ENCODE peak calls at places on chromosomes 7 and 10, in four cellular contexts. C, F, Z and T are unnamed samples.
A peak's percentile ranks its signal among the peaks of the same experiment; 100 is the strongest.

GRCh38 chr7:97471491-97471890 is 260.4 kb upstream of the TAC1 start:
- DNase-seq in F (no peak), C (no peak), Z (no peak), T (no peak)

GRCh38 chr7:585873-586272 is 66.2 kb upstream of the PDGFA start:
- DNase-seq in Z (no peak), F (no peak), C (no peak), T (no peak)

GRCh38 chr10:93993782-93994668 is at the start of gene PLCE1:
- DNase-seq in Z (peak; percentile 49), C (no peak), F (no peak), T (no peak)

GRCh38 chr10:10128387-10128786 is 889.3 kb upstream of the CELF2 start:
- DNase-seq in Z (no peak), F (no peak), C (no peak), T (no peak)

GRCh38 chr10:22765660-22766547 is 51.5 kb upstream of the PIP4K2A start:
- DNase-seq in C (no peak), F (no peak), Z (no peak), T (no peak)

GRCh38 chr7:101017099-101017777 is 2.6 kb upstream of the MUC17 start:
- DNase-seq in F (peak; percentile 71), C (peak; percentile 32), Z (peak; percentile 80), T (peak; percentile 40)

GRCh38 chr7:924541-925231 is 29.8 kb downstream of the ADAP1 start:
- DNase-seq in F (no peak), Z (no peak), C (no peak), T (no peak)

GRCh38 chr7:57579454-57579853 is 129.5 kb downstream of the ZNF716 start:
- DNase-seq in F (no peak), C (no peak), Z (no peak), T (no peak)

GRCh38 chr10:108180883-108181282 is 1016.4 kb upstream of the SORCS1 start:
- DNase-seq in C (no peak), Z (no peak), F (no peak), T (no peak)

GRCh38 chr7:31043035-31043434 is 9.1 kb upstream of the ADCYAP1R1 start:
- DNase-seq in Z (no peak), F (no peak), C (no peak), T (no peak)

GRCh38 chr10:87763086-87763861 is 54.8 kb downstream of the ATAD1 start:
- DNase-seq in F (no peak), Z (no peak), C (no peak), T (no peak)

GRCh38 chr10:127415116-127415515 is 134.0 kb upstream of the NPS start:
- DNase-seq in C (no peak), F (no peak), Z (no peak), T (no peak)

GRCh38 chr7:55516399-55516798 is 55.9 kb downstream of the VOPP1 start:
- DNase-seq in Z (no peak), C (no peak), F (no peak), T (no peak)

GRCh38 chr7:22110227-22110839 is 164.6 kb upstream of the CDCA7L start:
- DNase-seq in F (peak; percentile 76), C (peak; percentile 56), Z (peak; percentile 79), T (peak; percentile 49)

GRCh38 chr7:132019718-132020117 is 463.3 kb upstream of the PODXL start:
- DNase-seq in F (no peak), Z (no peak), C (no peak), T (no peak)

GRCh38 chr7:94444808-94445207 is 50.1 kb downstream of the COL1A2 start:
- DNase-seq in Z (no peak), C (no peak), F (no peak), T (no peak)

GRCh38 chr7:921071-921461 is 33.4 kb downstream of the ADAP1 start:
- DNase-seq in F (no peak), Z (no peak), C (no peak), T (no peak)

GRCh38 chr10:127997937-127998336 is 91.0 kb downstream of the PTPRE start:
- DNase-seq in F (no peak), Z (no peak), C (no peak), T (no peak)

GRCh38 chr10:103748020-103748419 is 107.4 kb downstream of the SH3PXD2A start:
- DNase-seq in C (no peak), F (peak; percentile 62), Z (no peak), T (no peak)

GRCh38 chr10:36779238-36779846 is 346.1 kb upstream of the ANKRD30A start:
- DNase-seq in C (peak; percentile 39), Z (peak; percentile 64), F (peak; percentile 19), T (no peak)

GRCh38 chr7:55171157-55171556 is 152.3 kb downstream of the EGFR start:
- DNase-seq in F (no peak), C (no peak), Z (peak; percentile 74), T (no peak)

GRCh38 chr7:30899630-30900029 is 12.0 kb upstream of the AQP1 start:
- DNase-seq in F (no peak), C (no peak), Z (no peak), T (no peak)